ENCODE peak calls at places on chromosomes 2 and 18, in seven cellular contexts. One of them, this sample, is unnamed. For H3K36me3, the result is how much of the 10 kb centered on the place peaks cover.

GRCh38 chr2:132416080-132416911 is at the start of gene GPR39:
- DNase-seq in endodermal cell: peak
- DNase-seq in Peyer's patch: peak
- DNase-seq in testis: peak
- DNase-seq in cardiac muscle cell: peak
- DNase-seq in PC-3: peak
- DNase-seq in upper lobe of right lung: peak
- DNase-seq in this sample: peak

GRCh38 chr18:25630682-25631081 is 278.7 kb upstream of the ZNF521 start:
- DNase-seq in testis: no peak
- DNase-seq in endodermal cell: no peak
- DNase-seq in upper lobe of right lung: no peak
- DNase-seq in Peyer's patch: no peak
- DNase-seq in cardiac muscle cell: no peak
- DNase-seq in PC-3: no peak
- DNase-seq in this sample: no peak

GRCh38 chr18:46053368-46054095 is 18.5 kb downstream of the PSTPIP2 start:
- DNase-seq in cardiac muscle cell: no peak
- DNase-seq in Peyer's patch: no peak
- DNase-seq in upper lobe of right lung: no peak
- DNase-seq in endodermal cell: no peak
- DNase-seq in testis: no peak
- DNase-seq in PC-3: no peak
- DNase-seq in this sample: no peak

GRCh38 chr18:70693196-70693595 is 404.4 kb downstream of the SOCS6 start:
- DNase-seq in testis: no peak
- DNase-seq in Peyer's patch: no peak
- DNase-seq in PC-3: no peak
- DNase-seq in upper lobe of right lung: no peak
- DNase-seq in endodermal cell: peak
- DNase-seq in cardiac muscle cell: peak
- DNase-seq in this sample: no peak

GRCh38 chr2:238584617-238585016 is 157.9 kb downstream of the ASB1 start:
- DNase-seq in endodermal cell: no peak
- DNase-seq in upper lobe of right lung: no peak
- DNase-seq in testis: no peak
- DNase-seq in cardiac muscle cell: no peak
- DNase-seq in PC-3: no peak
- DNase-seq in Peyer's patch: no peak
- DNase-seq in this sample: no peak

GRCh38 chr2:63023444-63023843 is 27.2 kb upstream of the OTX1 start:
- DNase-seq in PC-3: peak
- DNase-seq in cardiac muscle cell: peak
- DNase-seq in Peyer's patch: no peak
- DNase-seq in upper lobe of right lung: no peak
- DNase-seq in endodermal cell: peak
- DNase-seq in testis: no peak
- DNase-seq in this sample: no peak

GRCh38 chr18:41940506-41941215 is 14.4 kb upstream of the PIK3C3 start:
- DNase-seq in testis: no peak
- DNase-seq in PC-3: peak
- DNase-seq in cardiac muscle cell: peak
- DNase-seq in upper lobe of right lung: no peak
- DNase-seq in endodermal cell: peak
- DNase-seq in Peyer's patch: no peak
- DNase-seq in this sample: no peak

GRCh38 chr18:47968721-47969120 is 38.3 kb upstream of the SMAD2 start:
- DNase-seq in testis: no peak
- DNase-seq in upper lobe of right lung: no peak
- DNase-seq in PC-3: peak
- DNase-seq in Peyer's patch: no peak
- DNase-seq in endodermal cell: no peak
- DNase-seq in cardiac muscle cell: peak
- DNase-seq in this sample: no peak

GRCh38 chr2:226227341-226227740 is 572.3 kb downstream of the IRS1 start:
- DNase-seq in testis: no peak
- DNase-seq in PC-3: no peak
- DNase-seq in cardiac muscle cell: no peak
- DNase-seq in Peyer's patch: no peak
- DNase-seq in upper lobe of right lung: no peak
- DNase-seq in endodermal cell: no peak
- DNase-seq in this sample: no peak

GRCh38 chr18:37565985-37566478 is 434 bp upstream of the CELF4 start:
- DNase-seq in testis: peak
- DNase-seq in PC-3: no peak
- DNase-seq in upper lobe of right lung: peak
- DNase-seq in Peyer's patch: peak
- DNase-seq in cardiac muscle cell: peak
- DNase-seq in endodermal cell: peak
- DNase-seq in this sample: no peak

GRCh38 chr18:9866627-9867453 is 18.9 kb upstream of the TXNDC2 start:
- DNase-seq in endodermal cell: no peak
- DNase-seq in PC-3: peak
- DNase-seq in cardiac muscle cell: no peak
- DNase-seq in upper lobe of right lung: peak
- DNase-seq in testis: no peak
- DNase-seq in Peyer's patch: no peak
- DNase-seq in this sample: no peak

GRCh38 chr2:137813176-137813575 is 151.1 kb upstream of the HNMT start:
- DNase-seq in PC-3: no peak
- DNase-seq in upper lobe of right lung: no peak
- DNase-seq in testis: no peak
- DNase-seq in endodermal cell: no peak
- DNase-seq in cardiac muscle cell: no peak
- DNase-seq in Peyer's patch: no peak
- DNase-seq in this sample: no peak

GRCh38 chr2:3421541-3421940 is 42.0 kb downstream of the TRAPPC12 start:
- DNase-seq in upper lobe of right lung: no peak
- DNase-seq in cardiac muscle cell: no peak
- DNase-seq in PC-3: no peak
- DNase-seq in endodermal cell: no peak
- DNase-seq in Peyer's patch: no peak
- DNase-seq in testis: no peak
- DNase-seq in this sample: no peak

GRCh38 chr2:196131384-196131861 is 40.0 kb downstream of the STK17B start:
- DNase-seq in testis: peak
- DNase-seq in cardiac muscle cell: peak
- DNase-seq in PC-3: peak
- DNase-seq in upper lobe of right lung: no peak
- DNase-seq in endodermal cell: peak
- DNase-seq in Peyer's patch: no peak
- DNase-seq in this sample: no peak

GRCh38 chr2:134590679-134591078 is 128.1 kb downstream of the TMEM163 start:
- DNase-seq in Peyer's patch: no peak
- DNase-seq in cardiac muscle cell: no peak
- DNase-seq in endodermal cell: no peak
- DNase-seq in PC-3: no peak
- DNase-seq in upper lobe of right lung: no peak
- DNase-seq in testis: no peak
- DNase-seq in this sample: no peak

GRCh38 chr2:239157766-239158165 is 243.1 kb downstream of the HDAC4 start:
- DNase-seq in upper lobe of right lung: peak
- DNase-seq in cardiac muscle cell: peak
- DNase-seq in Peyer's patch: peak
- DNase-seq in PC-3: peak
- DNase-seq in endodermal cell: peak
- DNase-seq in testis: no peak
- DNase-seq in this sample: peak

GRCh38 chr2:188983427-188984101 is 9.4 kb downstream of the COL3A1 start:
- DNase-seq in testis: no peak
- DNase-seq in Peyer's patch: no peak
- DNase-seq in endodermal cell: no peak
- DNase-seq in upper lobe of right lung: no peak
- DNase-seq in PC-3: peak
- DNase-seq in cardiac muscle cell: peak
- DNase-seq in this sample: no peak

GRCh38 chr2:52264488-52264887 is 1232.6 kb upstream of the NRXN1 start:
- DNase-seq in cardiac muscle cell: no peak
- DNase-seq in Peyer's patch: no peak
- DNase-seq in testis: no peak
- DNase-seq in endodermal cell: no peak
- DNase-seq in PC-3: no peak
- DNase-seq in upper lobe of right lung: no peak
- DNase-seq in this sample: no peak

GRCh38 chr2:120323214-120323613 is 22.7 kb upstream of the INHBB start:
- DNase-seq in upper lobe of right lung: no peak
- DNase-seq in Peyer's patch: no peak
- DNase-seq in cardiac muscle cell: peak
- DNase-seq in PC-3: no peak
- DNase-seq in testis: peak
- DNase-seq in endodermal cell: no peak
- DNase-seq in this sample: no peak

DNA sequence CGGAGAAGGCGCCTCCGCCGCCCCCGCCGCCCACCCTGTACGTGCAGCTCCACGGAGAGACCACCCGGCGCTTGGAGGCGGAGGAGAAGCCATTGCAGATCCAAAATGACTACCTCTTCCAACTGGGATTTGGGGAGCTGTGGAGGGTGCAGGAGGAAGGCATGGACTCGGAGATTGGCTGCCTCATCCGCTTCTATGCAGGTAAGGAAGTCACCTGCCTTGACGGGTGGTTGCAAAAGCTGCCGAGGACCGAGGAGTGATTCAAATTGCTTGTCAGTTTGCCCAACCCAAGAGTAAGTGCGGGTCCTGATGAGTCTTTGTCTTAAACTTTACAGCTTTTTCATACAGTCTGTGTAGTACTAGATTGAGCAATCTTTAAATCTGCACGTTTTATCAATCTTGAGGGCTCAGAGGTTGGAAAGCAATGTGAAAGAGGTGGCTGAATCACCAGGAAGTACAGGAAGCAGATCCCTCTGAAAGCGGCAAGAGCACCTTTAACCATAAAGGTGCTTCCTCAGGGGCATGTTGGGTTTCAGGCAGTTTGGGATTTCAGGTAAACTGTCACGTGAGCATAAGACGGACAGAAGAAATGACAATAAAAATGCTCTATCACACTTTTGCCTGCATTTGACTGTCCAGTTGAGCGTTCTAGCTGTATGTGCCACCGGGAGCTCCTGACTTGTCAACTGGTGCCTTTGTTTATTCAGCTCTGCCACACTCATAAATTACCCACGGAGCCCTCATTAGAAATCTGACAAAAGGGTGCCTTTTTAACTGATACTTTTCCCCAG is 1.9 kb downstream of the PHLPP1 start:
- DNase-seq in cardiac muscle cell: peak
- DNase-seq in PC-3: peak
- DNase-seq in testis: peak
- DNase-seq in endodermal cell: peak
- DNase-seq in Peyer's patch: no peak
- DNase-seq in upper lobe of right lung: no peak
- DNase-seq in this sample: peak
- TF ChIP-seq CTCF in cardiac muscle cell: no peak
- TF ChIP-seq CTCF in PC-3: no peak
- TF ChIP-seq CTCF in testis: no peak
- TF ChIP-seq CTCF in endodermal cell: no peak
- TF ChIP-seq CTCF in Peyer's patch: no peak
- TF ChIP-seq CTCF in upper lobe of right lung: no peak
- TF ChIP-seq CTCF in this sample: no peak

GRCh38 chr2:167855211-167855610 is 392.2 kb downstream of the STK39 start:
- DNase-seq in testis: no peak
- DNase-seq in upper lobe of right lung: no peak
- DNase-seq in PC-3: no peak
- DNase-seq in cardiac muscle cell: no peak
- DNase-seq in Peyer's patch: no peak
- DNase-seq in endodermal cell: no peak
- DNase-seq in this sample: no peak

GRCh38 chr2:167859676-167860075 is 387.7 kb downstream of the STK39 start:
- DNase-seq in cardiac muscle cell: no peak
- DNase-seq in Peyer's patch: no peak
- DNase-seq in upper lobe of right lung: no peak
- DNase-seq in endodermal cell: no peak
- DNase-seq in testis: no peak
- DNase-seq in PC-3: no peak
- DNase-seq in this sample: no peak

GRCh38 chr2:167856190-167856589 is 391.2 kb downstream of the STK39 start:
- DNase-seq in upper lobe of right lung: no peak
- DNase-seq in endodermal cell: no peak
- DNase-seq in cardiac muscle cell: no peak
- DNase-seq in PC-3: no peak
- DNase-seq in Peyer's patch: no peak
- DNase-seq in testis: no peak
- DNase-seq in this sample: no peak

GRCh38 chr2:167853717-167854116 is 393.7 kb downstream of the STK39 start:
- DNase-seq in testis: no peak
- DNase-seq in cardiac muscle cell: no peak
- DNase-seq in PC-3: no peak
- DNase-seq in endodermal cell: no peak
- DNase-seq in upper lobe of right lung: no peak
- DNase-seq in Peyer's patch: no peak
- DNase-seq in this sample: no peak

GRCh38 chr2:167857406-167857805 is 390.0 kb downstream of the STK39 start:
- DNase-seq in cardiac muscle cell: no peak
- DNase-seq in upper lobe of right lung: no peak
- DNase-seq in Peyer's patch: no peak
- DNase-seq in testis: no peak
- DNase-seq in endodermal cell: no peak
- DNase-seq in PC-3: no peak
- DNase-seq in this sample: no peak
- H3K36me3 ChIP-seq in cardiac muscle cell: under half
- H3K36me3 ChIP-seq in upper lobe of right lung: under half
- H3K36me3 ChIP-seq in Peyer's patch: under half
- H3K36me3 ChIP-seq in testis: under half
- H3K36me3 ChIP-seq in endodermal cell: under half
- H3K36me3 ChIP-seq in PC-3: under half
- H3K36me3 ChIP-seq in this sample: under half

GRCh38 chr2:154577390-154577789 is 121.1 kb upstream of the KCNJ3 start:
- DNase-seq in endodermal cell: no peak
- DNase-seq in testis: no peak
- DNase-seq in Peyer's patch: no peak
- DNase-seq in PC-3: no peak
- DNase-seq in cardiac muscle cell: no peak
- DNase-seq in upper lobe of right lung: no peak
- DNase-seq in this sample: no peak
- TF ChIP-seq CTCF in endodermal cell: no peak
- TF ChIP-seq CTCF in testis: no peak
- TF ChIP-seq CTCF in Peyer's patch: no peak
- TF ChIP-seq CTCF in PC-3: no peak
- TF ChIP-seq CTCF in cardiac muscle cell: no peak
- TF ChIP-seq CTCF in upper lobe of right lung: no peak
- TF ChIP-seq CTCF in this sample: no peak

DNA sequence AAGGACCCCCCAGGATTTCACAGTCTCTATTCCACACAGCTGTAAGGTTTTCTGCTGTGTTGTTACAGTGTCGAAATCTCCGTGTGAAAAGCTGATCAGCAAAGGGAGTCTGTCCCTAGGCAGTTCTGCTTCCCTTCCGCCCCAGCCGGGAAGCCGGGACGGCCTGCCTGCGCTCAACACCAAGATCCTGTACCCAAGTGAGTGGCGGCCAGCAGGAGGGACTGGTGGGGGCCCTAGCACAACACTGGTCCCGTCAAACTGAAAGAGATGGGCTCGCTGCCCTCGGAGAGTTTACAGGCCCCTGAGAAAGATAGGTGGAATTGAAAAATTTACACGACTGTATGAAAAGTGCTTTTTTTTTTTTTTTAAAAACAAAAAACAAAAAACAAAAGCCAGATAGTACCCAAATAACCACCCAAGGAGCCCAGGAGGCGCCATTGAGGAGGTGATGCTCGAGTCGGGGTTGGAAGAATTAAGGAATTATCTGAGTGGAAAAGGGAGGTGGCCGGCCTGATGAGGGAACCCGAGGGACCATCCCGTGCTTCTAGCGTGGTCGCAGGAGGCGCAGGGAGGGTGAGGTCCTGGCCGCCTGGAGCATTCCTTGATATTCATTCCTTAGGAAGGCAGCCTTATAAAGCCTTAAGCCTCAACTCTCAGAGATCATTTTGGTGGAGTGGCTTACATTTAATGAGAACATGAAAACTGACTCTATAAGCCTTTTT is 96.7 kb downstream of the DGKD start:
- DNase-seq in testis: no peak
- DNase-seq in endodermal cell: no peak
- DNase-seq in upper lobe of right lung: peak
- DNase-seq in PC-3: no peak
- DNase-seq in cardiac muscle cell: no peak
- DNase-seq in Peyer's patch: peak
- DNase-seq in this sample: peak
- H3K36me3 ChIP-seq in testis: under half
- H3K36me3 ChIP-seq in endodermal cell: under half
- H3K36me3 ChIP-seq in upper lobe of right lung: half or more
- H3K36me3 ChIP-seq in PC-3: half or more
- H3K36me3 ChIP-seq in cardiac muscle cell: under half
- H3K36me3 ChIP-seq in Peyer's patch: half or more
- H3K36me3 ChIP-seq in this sample: half or more

This sample was measured in RWPE2.